ENCODE peak calls at places on chromosomes 11 and 22, in eight cellular contexts. R is endothelial cell; J is progenitor cell of endocrine pancreas; W is CD4-positive, alpha-beta T cell; T is endothelial cell of umbilical vein; X is epithelial cell of esophagus; A is WERI-Rb-1; G is PC-9. Y is an unnamed sample.

GRCh38 chr11:120398184-120398583 is 62.0 kb downstream of the ARHGEF12 start:
- DNase-seq in R (no peak), J (no peak), W (no peak), T (no peak), X (no peak), A (no peak), G (no peak), Y (no peak)

GRCh38 chr11:12808519-12808918 is 134.3 kb downstream of the TEAD1 start:
- DNase-seq in R (no peak), J (no peak), W (no peak), T (peak), X (peak), A (no peak), G (no peak), Y (peak)

GRCh38 chr11:116580828-116581227 is 192.0 kb downstream of the BUD13 start:
- DNase-seq in R (peak), J (no peak), W (no peak), T (no peak), X (no peak), A (peak), G (no peak), Y (no peak)

GRCh38 chr11:15074206-15075161 is 1.1 kb downstream of the CALCB start:
- DNase-seq in R (peak), J (peak), W (peak), T (peak), X (peak), A (peak), G (no peak), Y (peak)

GRCh38 chr11:47992959-47993820 is 12.8 kb downstream of the PTPRJ start:
- DNase-seq in R (no peak), J (no peak), W (no peak), T (peak), X (no peak), A (no peak), G (peak), Y (peak)

GRCh38 chr22:42725606-42726355 is 5.1 kb upstream of the A4GALT start:
- DNase-seq in R (no peak), J (no peak), W (no peak), T (no peak), X (no peak), A (no peak), G (no peak), Y (no peak)

GRCh38 chr22:50399751-50400331 is 56.7 kb downstream of the PPP6R2 start:
- DNase-seq in R (peak), J (no peak), W (no peak), T (no peak), X (no peak), A (peak), G (no peak), Y (peak)

GRCh38 chr11:72676874-72677341 is 2.7 kb upstream of the PDE2A start:
- DNase-seq in R (peak), J (peak), W (peak), T (peak), X (peak), A (no peak), G (no peak), Y (peak)

GRCh38 chr22:49052023-49052538 is 775.6 kb downstream of the BRD1 start:
- DNase-seq in R (no peak), J (no peak), W (peak), T (no peak), X (no peak), A (no peak), G (no peak), Y (no peak)

GRCh38 chr22:17872491-17872890 is 98.2 kb upstream of the BID start:
- DNase-seq in R (no peak), J (no peak), W (no peak), T (no peak), X (peak), A (no peak), G (peak), Y (no peak)

GRCh38 chr11:117583063-117583801 is 213.8 kb downstream of the DSCAML1 start:
- DNase-seq in R (no peak), J (no peak), W (no peak), T (no peak), X (no peak), A (peak), G (no peak), Y (no peak)

GRCh38 chr22:31244044-31244942 is 32.2 kb downstream of the LIMK2 start:
- DNase-seq in R (no peak), J (no peak), W (no peak), T (peak), X (peak), A (no peak), G (peak), Y (peak)

GRCh38 chr11:34052036-34052607 is 591 bp downstream of the CAPRIN1 start:
- DNase-seq in R (peak), J (peak), W (peak), T (peak), X (peak), A (peak), G (peak), Y (peak)

GRCh38 chr11:35715649-35716048 is 53.1 kb downstream of the TRIM44 start:
- DNase-seq in R (no peak), J (no peak), W (no peak), T (no peak), X (no peak), A (no peak), G (no peak), Y (no peak)

GRCh38 chr11:108973402-108974119 is 308.7 kb downstream of the DDX10 start:
- DNase-seq in R (no peak), J (no peak), W (no peak), T (peak), X (peak), A (no peak), G (peak), Y (peak)

GRCh38 chr11:33028537-33028914 is 10.8 kb upstream of the TCP11L1 start:
- DNase-seq in R (no peak), J (no peak), W (no peak), T (no peak), X (no peak), A (no peak), G (no peak), Y (no peak)

DNA sequence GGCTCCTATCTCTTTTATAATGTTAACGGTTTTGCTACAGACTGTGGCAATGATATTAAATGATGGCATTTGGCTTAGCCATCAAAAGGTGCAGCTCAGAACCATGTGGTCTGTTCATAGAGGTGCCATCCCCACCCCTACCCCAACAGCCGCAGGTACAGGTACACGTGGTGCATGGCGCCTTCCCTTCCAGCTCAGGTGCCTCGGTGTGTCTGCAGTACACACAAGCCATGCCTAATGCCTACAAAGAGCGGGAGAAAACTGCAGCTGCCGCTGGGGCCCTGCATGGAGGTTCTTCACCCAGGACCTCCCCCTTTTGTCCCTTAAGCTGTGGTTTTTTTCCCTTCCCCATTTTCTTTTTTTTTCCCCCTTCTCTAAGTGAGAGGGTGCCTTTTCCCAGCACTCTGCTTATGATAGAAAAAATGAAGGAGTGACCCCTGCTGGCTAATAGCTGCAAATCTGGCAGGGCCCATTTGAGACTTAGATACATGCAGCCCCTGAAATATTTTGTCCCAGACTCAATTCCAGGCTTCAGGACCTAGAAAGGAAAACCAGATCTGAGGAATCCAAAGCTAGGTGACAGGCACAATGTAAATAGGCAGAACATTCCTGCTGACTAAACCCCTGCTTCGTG is 6.5 kb downstream of the OR52M1 start:
- DNase-seq in R (no peak), J (no peak), W (no peak), T (peak), X (peak), A (no peak), G (no peak), Y (no peak)
- TF ChIP-seq CTCF in R (peak), J (peak), W (no peak), T (peak), X (peak), A (peak), G (peak), Y (peak)

DNA sequence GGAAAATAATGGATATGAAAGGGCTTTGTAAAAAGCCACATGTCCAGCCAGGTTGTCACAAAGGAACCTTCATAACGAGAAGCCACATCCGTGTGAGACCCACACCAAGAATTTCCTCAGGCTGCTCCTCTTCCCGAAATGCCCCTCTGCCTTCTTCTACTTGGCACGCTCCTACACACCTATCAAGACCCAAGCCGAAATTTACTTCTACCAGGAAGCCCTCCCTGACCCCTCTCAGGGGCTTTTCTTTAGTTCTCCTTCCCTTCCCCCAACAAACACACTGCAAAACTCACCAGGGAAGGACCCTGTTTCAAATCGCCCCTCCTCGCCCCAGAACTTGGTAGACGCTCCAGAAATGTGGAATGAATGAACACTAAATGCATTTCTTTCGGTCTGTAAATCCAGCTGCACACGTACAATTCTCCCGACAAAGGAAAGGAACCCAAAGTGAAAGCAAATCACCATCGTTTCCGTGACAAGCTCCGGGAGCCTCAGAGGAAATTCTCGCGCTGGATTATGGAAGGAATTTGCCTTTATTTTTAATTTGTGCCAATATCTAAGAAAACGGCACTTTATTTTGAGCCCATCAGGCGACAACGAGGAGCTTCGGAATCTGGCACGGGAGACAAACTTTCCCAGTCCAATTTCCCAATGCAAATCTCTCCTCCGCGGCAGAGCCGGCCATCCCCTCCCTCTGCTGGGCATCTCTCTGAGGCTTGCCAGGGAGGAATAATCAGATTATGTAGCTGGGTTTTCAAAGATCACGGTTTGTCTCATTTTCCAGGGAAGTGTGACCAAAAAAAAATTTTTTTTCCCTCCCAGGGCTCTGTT is 13.2 kb upstream of the SHISAL1 start:
- DNase-seq in R (no peak), J (no peak), W (no peak), T (peak), X (peak), A (no peak), G (no peak), Y (peak)
- TF ChIP-seq CTCF in R (no peak), J (no peak), W (no peak), T (no peak), X (peak), A (peak), G (no peak), Y (peak)

DNA sequence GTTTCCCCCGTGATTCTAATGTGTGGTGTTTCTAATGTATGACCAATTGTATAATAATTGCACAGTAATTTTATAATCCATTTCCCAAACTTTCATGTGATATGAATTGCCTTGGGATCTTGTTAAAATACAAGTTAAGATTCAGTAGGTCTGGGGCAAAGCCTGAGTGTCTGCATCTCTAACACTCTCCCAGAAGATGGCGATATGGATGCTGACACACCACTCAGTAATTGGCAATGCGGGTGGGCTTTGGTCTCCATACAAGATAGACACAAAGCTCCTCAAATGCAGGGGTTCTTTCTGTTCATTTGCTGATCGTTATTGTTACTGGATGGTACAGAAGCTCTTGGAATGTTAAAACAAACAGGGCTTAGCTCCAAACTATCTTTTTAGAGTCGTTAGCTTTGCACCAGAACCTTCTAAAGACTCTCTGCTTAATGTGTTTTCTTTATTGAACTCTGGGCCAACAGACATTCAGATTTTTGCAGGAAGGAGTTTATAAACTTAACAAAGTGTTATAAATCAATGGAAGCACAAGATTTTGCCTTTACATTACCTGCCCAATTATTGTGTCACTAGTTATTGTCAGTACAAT is 45.4 kb upstream of the ANO3 start:
- DNase-seq in R (peak), J (no peak), W (no peak), T (peak), X (peak), A (peak), G (no peak), Y (no peak)
- TF ChIP-seq CTCF in R (no peak), J (peak), W (no peak), T (peak), X (peak), A (peak), G (no peak), Y (peak)

GRCh38 chr11:44583353-44583669 is 17.8 kb downstream of the CD82 start:
- DNase-seq in R (no peak), J (no peak), W (no peak), T (no peak), X (no peak), A (no peak), G (no peak), Y (no peak)
- TF ChIP-seq CTCF in R (no peak), J (no peak), W (no peak), T (no peak), X (no peak), A (no peak), G (no peak), Y (no peak)

GRCh38 chr22:29480512-29481264 is 670 bp downstream of the NEFH start:
- DNase-seq in R (peak), J (no peak), W (no peak), T (peak), X (peak), A (no peak), G (peak), Y (no peak)
- TF ChIP-seq CTCF in R (peak), J (peak), W (no peak), T (no peak), X (no peak), A (no peak), G (no peak), Y (no peak)

DNA sequence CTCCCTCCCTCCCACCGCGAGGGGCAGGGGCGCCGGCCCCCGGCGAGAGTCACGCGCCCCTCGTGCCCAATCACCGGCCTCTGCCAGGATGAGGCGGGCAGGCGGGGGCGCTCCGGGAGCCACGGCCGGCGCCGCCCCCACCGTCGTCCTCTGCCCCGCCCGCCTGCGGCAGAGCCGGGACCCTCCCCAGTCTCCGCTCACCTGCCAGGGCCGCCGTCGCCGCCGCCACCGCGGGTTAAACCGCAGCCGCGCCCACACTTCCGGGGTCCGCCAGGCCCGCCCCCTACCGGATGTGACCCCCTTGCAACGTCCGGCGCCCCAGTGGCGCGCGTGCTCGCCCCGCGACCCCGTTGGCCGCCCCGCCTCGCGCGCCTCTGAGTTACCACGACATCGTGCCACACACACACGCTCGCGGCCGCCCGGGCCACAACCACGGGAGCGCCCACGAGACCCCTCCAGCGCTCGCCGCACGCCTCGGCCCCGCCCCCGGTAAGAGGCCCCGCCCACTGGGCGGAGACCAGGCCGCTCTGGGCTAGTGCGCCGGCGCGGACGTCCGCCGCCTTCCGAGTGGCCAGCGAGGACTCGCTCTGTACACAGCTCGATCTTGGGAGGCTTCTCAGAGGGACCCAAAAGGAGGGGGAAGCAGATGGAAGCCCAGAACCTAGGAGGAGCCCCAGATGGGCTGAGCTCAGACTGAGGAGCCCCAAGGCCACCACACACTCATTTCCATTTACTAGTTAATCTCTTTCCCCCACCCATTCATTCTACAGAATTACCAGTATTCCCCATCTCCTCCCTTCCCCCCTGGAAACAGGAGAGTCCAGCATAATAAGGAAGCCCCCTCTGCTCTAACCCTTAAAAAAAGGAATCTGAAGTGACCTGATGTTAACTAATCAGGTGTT is at the start of gene VPS37C:
- DNase-seq in R (peak), J (peak), W (peak), T (peak), X (peak), A (peak), G (peak), Y (peak)
- TF ChIP-seq CTCF in R (peak), J (peak), W (no peak), T (no peak), X (no peak), A (no peak), G (no peak), Y (peak)

DNA sequence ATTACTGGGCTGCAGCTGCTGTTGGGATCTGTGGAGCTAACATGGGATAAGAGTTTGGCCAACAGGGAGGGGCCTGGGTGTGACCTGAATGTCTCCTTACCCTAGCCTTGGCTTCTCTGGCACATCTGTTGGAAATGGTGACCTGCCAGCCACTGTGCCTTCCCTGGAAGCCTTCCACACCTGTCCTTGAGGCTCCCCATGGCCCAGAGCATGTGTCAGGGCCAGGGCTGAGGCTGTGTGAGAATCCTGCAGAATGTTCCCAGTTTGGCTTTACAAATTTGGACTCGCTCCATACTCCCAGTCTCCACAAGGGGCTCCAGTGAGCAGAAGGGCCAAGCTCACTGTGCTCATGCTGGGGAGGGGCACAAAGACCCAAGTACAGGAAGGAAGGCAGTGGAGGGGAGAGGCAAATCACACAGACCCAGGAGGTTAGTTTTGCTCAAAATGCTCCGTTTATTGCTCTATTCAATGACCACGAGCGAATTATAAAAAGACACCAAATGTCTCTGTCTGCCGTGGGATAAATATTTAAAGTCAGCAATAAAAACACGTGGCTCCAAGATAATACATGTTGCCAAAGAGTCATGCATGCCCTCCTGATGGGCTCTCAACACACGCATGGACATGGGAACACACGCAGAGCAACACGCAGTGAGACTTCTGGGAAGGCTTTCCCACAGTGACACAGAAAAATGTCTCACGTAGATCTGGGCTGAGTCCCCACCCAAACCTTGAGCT is 1.7 kb upstream of the IGSF22 start:
- DNase-seq in R (peak), J (peak), W (peak), T (peak), X (peak), A (peak), G (no peak), Y (no peak)
- TF ChIP-seq CTCF in R (peak), J (peak), W (peak), T (peak), X (peak), A (peak), G (peak), Y (peak)

DNA sequence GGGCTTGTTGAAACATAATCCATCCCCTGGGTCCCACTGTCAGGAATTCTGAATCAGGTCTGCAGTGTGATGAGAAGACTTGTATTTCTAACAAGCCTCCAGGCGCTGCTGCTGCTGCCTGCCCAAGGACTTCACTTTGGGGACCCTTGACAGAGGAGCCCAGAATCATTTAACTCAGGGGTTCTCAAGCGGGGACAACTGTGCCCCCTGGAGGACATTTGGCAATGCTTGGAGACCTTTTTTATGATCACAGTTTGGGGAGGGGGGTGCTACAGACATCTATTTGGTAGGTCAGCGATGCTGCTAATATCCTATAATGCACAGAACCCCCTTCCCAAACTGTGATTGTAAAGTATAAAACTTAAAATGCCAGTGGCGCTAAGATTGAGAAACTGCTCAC is 312.8 kb downstream of the OPCML start:
- DNase-seq in R (no peak), J (no peak), W (no peak), T (no peak), X (no peak), A (no peak), G (no peak), Y (no peak)
- TF ChIP-seq CTCF in R (peak), J (no peak), W (no peak), T (no peak), X (no peak), A (peak), G (no peak), Y (no peak)

GRCh38 chr22:35752833-35753189 is 35.1 kb downstream of the APOL5 start:
- DNase-seq in R (no peak), J (no peak), W (no peak), T (no peak), X (no peak), A (no peak), G (no peak), Y (no peak)
- TF ChIP-seq CTCF in R (no peak), J (no peak), W (no peak), T (no peak), X (no peak), A (no peak), G (no peak), Y (no peak)